ENCODE peak calls at places on chromosomes 6 and 20, in six cellular contexts. M is RWPE1; E is mucosa of descending colon; R is amygdala; U is midbrain; X is stimulated activated CD8-positive, alpha-beta memory T cell treated with anti-CD3 and anti-CD28 coated beads, Interleukin-4, amount 100 ng/mL, for 1 hour. Q is an unnamed sample.

GRCh38 chr6:90835584-90836212 is 248.8 kb upstream of the MAP3K7 start:
- DNase-seq in M (no peak), E (no peak), R (no peak), U (no peak), X (no peak), Q (no peak)

GRCh38 chr6:125701354-125701668 is 48.1 kb upstream of the HEY2 start:
- DNase-seq in M (no peak), E (no peak), R (no peak), U (no peak), X (no peak), Q (no peak)

GRCh38 chr6:60867548-60867947 is 1418.5 kb downstream of the KHDRBS2 start:
- DNase-seq in M (no peak), E (no peak), R (no peak), U (no peak), X (no peak), Q (no peak)

GRCh38 chr6:136317023-136317649 is 27.5 kb upstream of the BCLAF1 start:
- DNase-seq in M (peak; percentile 57), E (no peak), R (peak; percentile 28), U (peak; percentile 75), X (peak; percentile 8), Q (peak; percentile 40)

GRCh38 chr20:51021067-51022025 is 1.6 kb downstream of the KCNG1 start:
- DNase-seq in M (no peak), E (no peak), R (no peak), U (no peak), X (no peak), Q (no peak)

GRCh38 chr6:168158980-168159349 is 80.0 kb upstream of the FRMD1 start:
- DNase-seq in M (no peak), E (no peak), R (no peak), U (no peak), X (no peak), Q (no peak)

GRCh38 chr20:46174469-46175126 is 56.5 kb downstream of the CD40 start:
- DNase-seq in M (peak; percentile 82), E (peak; percentile 72), R (no peak), U (peak; percentile 15), X (peak; percentile 21), Q (peak; percentile 78)

GRCh38 chr20:24411003-24411402 is 58.4 kb upstream of the SYNDIG1 start:
- DNase-seq in M (no peak), E (no peak), R (no peak), U (no peak), X (no peak), Q (no peak)

GRCh38 chr6:11110921-11111768 is at the start of gene ERVFRD-1:
- DNase-seq in M (no peak), E (no peak), R (no peak), U (no peak), X (no peak), Q (no peak)

GRCh38 chr6:149134531-149134933 is 183.0 kb upstream of the TAB2 start:
- DNase-seq in M (no peak), E (no peak), R (no peak), U (no peak), X (no peak), Q (no peak)

GRCh38 chr6:4932506-4932903 is 71.3 kb downstream of the RPP40 start:
- DNase-seq in M (no peak), E (no peak), R (no peak), U (no peak), X (no peak), Q (no peak)

GRCh38 chr6:39992861-39993622 is 58.8 kb upstream of the MOCS1 start:
- DNase-seq in M (no peak), E (no peak), R (no peak), U (no peak), X (no peak), Q (no peak)

GRCh38 chr6:127464161-127464880 is 5.1 kb upstream of the KIAA0408 start:
- DNase-seq in M (no peak), E (no peak), R (no peak), U (no peak), X (no peak), Q (no peak)

GRCh38 chr20:37796121-37796520 is 102.3 kb downstream of the CTNNBL1 start:
- DNase-seq in M (no peak), E (no peak), R (no peak), U (peak; percentile 15), X (no peak), Q (no peak)

GRCh38 chr6:27263886-27264285 is 16.4 kb downstream of the PRSS16 start:
- DNase-seq in M (no peak), E (no peak), R (no peak), U (no peak), X (no peak), Q (no peak)

GRCh38 chr6:5295612-5296011 is 34.3 kb downstream of the FARS2 start:
- DNase-seq in M (no peak), E (no peak), R (no peak), U (no peak), X (no peak), Q (no peak)

GRCh38 chr6:160057080-160057479 is 64.5 kb upstream of the SLC22A1 start:
- DNase-seq in M (no peak), E (no peak), R (no peak), U (no peak), X (no peak), Q (no peak)

GRCh38 chr6:29531668-29532067 is 27.9 kb downstream of the UBD start:
- DNase-seq in M (peak; percentile 13), E (no peak), R (no peak), U (no peak), X (no peak), Q (no peak)

GRCh38 chr6:136435096-136435495 is 115.1 kb downstream of the MAP7 start:
- DNase-seq in M (no peak), E (no peak), R (no peak), U (no peak), X (no peak), Q (no peak)

GRCh38 chr20:37745553-37745952 is 51.7 kb downstream of the CTNNBL1 start:
- DNase-seq in M (no peak), E (no peak), R (no peak), U (no peak), X (no peak), Q (no peak)

GRCh38 chr6:22716721-22717120 is 147.4 kb downstream of the HDGFL1 start:
- DNase-seq in M (no peak), E (no peak), R (no peak), U (no peak), X (no peak), Q (no peak)

GRCh38 chr6:113364781-113365545 is 492.2 kb upstream of the MARCKS start:
- DNase-seq in M (no peak), E (no peak), R (no peak), U (no peak), X (no peak), Q (no peak)

GRCh38 chr6:145895802-145896201 is 68.4 kb downstream of the SHPRH start:
- DNase-seq in M (peak; percentile 7), E (no peak), R (no peak), U (no peak), X (no peak), Q (no peak)

GRCh38 chr6:150070236-150070860 is 1.4 kb upstream of the ULBP3 start:
- DNase-seq in M (peak; percentile 31), E (no peak), R (no peak), U (no peak), X (no peak), Q (no peak)

GRCh38 chr6:93679836-93680235 is 260.5 kb upstream of the EPHA7 start:
- DNase-seq in M (no peak), E (no peak), R (no peak), U (no peak), X (no peak), Q (no peak)

GRCh38 chr20:37797669-37798175 is 103.9 kb downstream of the CTNNBL1 start:
- DNase-seq in M (no peak), E (no peak), R (no peak), U (no peak), X (no peak), Q (no peak)

GRCh38 chr6:44256291-44257006 is 879 bp downstream of the SLC35B2 start:
- DNase-seq in M (peak; percentile 44), E (no peak), R (no peak), U (no peak), X (no peak), Q (no peak)

GRCh38 chr6:8030920-8031319 is 33.3 kb downstream of the BLOC1S5 start:
- DNase-seq in M (no peak), E (no peak), R (no peak), U (no peak), X (no peak), Q (no peak)